ENCODE peak calls at places on chromosomes 12 and 14, in ten cellular contexts. One of them, this sample, is unnamed.

GRCh38 chr12:66550626-66551025 is 128.2 kb downstream of the GRIP1 start:
- DNase-seq in AG04450: no peak
- DNase-seq in lower lobe of right lung: no peak
- DNase-seq in cardiac muscle cell: no peak
- DNase-seq in heart right ventricle: no peak
- DNase-seq in right lobe of liver: no peak
- DNase-seq in A549: no peak
- DNase-seq in PC-3: no peak
- DNase-seq in OCI-LY7: peak
- DNase-seq in WERI-Rb-1: no peak
- DNase-seq in this sample: no peak

GRCh38 chr14:98218213-98218612 is 1053.8 kb downstream of the BCL11B start:
- DNase-seq in AG04450: no peak
- DNase-seq in lower lobe of right lung: no peak
- DNase-seq in cardiac muscle cell: no peak
- DNase-seq in heart right ventricle: no peak
- DNase-seq in right lobe of liver: no peak
- DNase-seq in A549: no peak
- DNase-seq in PC-3: no peak
- DNase-seq in OCI-LY7: no peak
- DNase-seq in WERI-Rb-1: no peak
- DNase-seq in this sample: no peak

GRCh38 chr12:104358353-104359003 is 54.9 kb downstream of the EID3 start:
- DNase-seq in AG04450: no peak
- DNase-seq in lower lobe of right lung: peak
- DNase-seq in cardiac muscle cell: peak
- DNase-seq in heart right ventricle: peak
- DNase-seq in right lobe of liver: peak
- DNase-seq in A549: no peak
- DNase-seq in PC-3: peak
- DNase-seq in OCI-LY7: peak
- DNase-seq in WERI-Rb-1: peak
- DNase-seq in this sample: peak

GRCh38 chr12:55760663-55761062 is 17.7 kb downstream of the GDF11 start:
- DNase-seq in AG04450: no peak
- DNase-seq in lower lobe of right lung: no peak
- DNase-seq in cardiac muscle cell: no peak
- DNase-seq in heart right ventricle: no peak
- DNase-seq in right lobe of liver: no peak
- DNase-seq in A549: no peak
- DNase-seq in PC-3: no peak
- DNase-seq in OCI-LY7: no peak
- DNase-seq in WERI-Rb-1: no peak
- DNase-seq in this sample: no peak

GRCh38 chr14:93959239-93960107 is 16.9 kb downstream of the ASB2 start:
- DNase-seq in AG04450: peak
- DNase-seq in lower lobe of right lung: peak
- DNase-seq in cardiac muscle cell: peak
- DNase-seq in heart right ventricle: no peak
- DNase-seq in right lobe of liver: no peak
- DNase-seq in A549: peak
- DNase-seq in PC-3: peak
- DNase-seq in OCI-LY7: peak
- DNase-seq in WERI-Rb-1: no peak
- DNase-seq in this sample: no peak

GRCh38 chr14:96568646-96569045 is 66.5 kb downstream of the PAPOLA start:
- DNase-seq in AG04450: no peak
- DNase-seq in lower lobe of right lung: no peak
- DNase-seq in cardiac muscle cell: no peak
- DNase-seq in heart right ventricle: no peak
- DNase-seq in right lobe of liver: no peak
- DNase-seq in A549: no peak
- DNase-seq in PC-3: no peak
- DNase-seq in OCI-LY7: no peak
- DNase-seq in WERI-Rb-1: no peak
- DNase-seq in this sample: no peak

GRCh38 chr12:117158096-117158495 is 32.2 kb downstream of the FBXO21 start:
- DNase-seq in AG04450: no peak
- DNase-seq in lower lobe of right lung: no peak
- DNase-seq in cardiac muscle cell: no peak
- DNase-seq in heart right ventricle: no peak
- DNase-seq in right lobe of liver: no peak
- DNase-seq in A549: no peak
- DNase-seq in PC-3: no peak
- DNase-seq in OCI-LY7: no peak
- DNase-seq in WERI-Rb-1: no peak
- DNase-seq in this sample: no peak

GRCh38 chr12:115354476-115354890 is 670.5 kb upstream of the TBX3 start:
- DNase-seq in AG04450: no peak
- DNase-seq in lower lobe of right lung: no peak
- DNase-seq in cardiac muscle cell: no peak
- DNase-seq in heart right ventricle: no peak
- DNase-seq in right lobe of liver: no peak
- DNase-seq in A549: no peak
- DNase-seq in PC-3: no peak
- DNase-seq in OCI-LY7: no peak
- DNase-seq in WERI-Rb-1: no peak
- DNase-seq in this sample: no peak

GRCh38 chr14:67952786-67953185 is 133.2 kb downstream of the RAD51B start:
- DNase-seq in AG04450: no peak
- DNase-seq in lower lobe of right lung: no peak
- DNase-seq in cardiac muscle cell: no peak
- DNase-seq in heart right ventricle: no peak
- DNase-seq in right lobe of liver: no peak
- DNase-seq in A549: no peak
- DNase-seq in PC-3: no peak
- DNase-seq in OCI-LY7: no peak
- DNase-seq in WERI-Rb-1: no peak
- DNase-seq in this sample: no peak

GRCh38 chr12:113092478-113093408 is 36.2 kb downstream of the DTX1 start:
- DNase-seq in AG04450: no peak
- DNase-seq in lower lobe of right lung: peak
- DNase-seq in cardiac muscle cell: peak
- DNase-seq in heart right ventricle: peak
- DNase-seq in right lobe of liver: no peak
- DNase-seq in A549: peak
- DNase-seq in PC-3: peak
- DNase-seq in OCI-LY7: peak
- DNase-seq in WERI-Rb-1: no peak
- DNase-seq in this sample: peak

GRCh38 chr12:75890141-75890540 is 141.4 kb downstream of the PHLDA1 start:
- DNase-seq in AG04450: no peak
- DNase-seq in lower lobe of right lung: no peak
- DNase-seq in cardiac muscle cell: no peak
- DNase-seq in heart right ventricle: no peak
- DNase-seq in right lobe of liver: no peak
- DNase-seq in A549: no peak
- DNase-seq in PC-3: no peak
- DNase-seq in OCI-LY7: no peak
- DNase-seq in WERI-Rb-1: no peak
- DNase-seq in this sample: no peak

GRCh38 chr12:58728397-58728796 is 191.9 kb downstream of the LRIG3 start:
- DNase-seq in AG04450: no peak
- DNase-seq in lower lobe of right lung: no peak
- DNase-seq in cardiac muscle cell: no peak
- DNase-seq in heart right ventricle: no peak
- DNase-seq in right lobe of liver: no peak
- DNase-seq in A549: no peak
- DNase-seq in PC-3: peak
- DNase-seq in OCI-LY7: no peak
- DNase-seq in WERI-Rb-1: no peak
- DNase-seq in this sample: no peak

GRCh38 chr12:82486524-82487235 is 128.4 kb downstream of the METTL25 start:
- DNase-seq in AG04450: no peak
- DNase-seq in lower lobe of right lung: no peak
- DNase-seq in cardiac muscle cell: peak
- DNase-seq in heart right ventricle: no peak
- DNase-seq in right lobe of liver: no peak
- DNase-seq in A549: no peak
- DNase-seq in PC-3: peak
- DNase-seq in OCI-LY7: no peak
- DNase-seq in WERI-Rb-1: no peak
- DNase-seq in this sample: no peak

GRCh38 chr14:76236172-76237130 is 84.7 kb downstream of the GPATCH2L start:
- DNase-seq in AG04450: no peak
- DNase-seq in lower lobe of right lung: no peak
- DNase-seq in cardiac muscle cell: peak
- DNase-seq in heart right ventricle: no peak
- DNase-seq in right lobe of liver: no peak
- DNase-seq in A549: no peak
- DNase-seq in PC-3: no peak
- DNase-seq in OCI-LY7: peak
- DNase-seq in WERI-Rb-1: no peak
- DNase-seq in this sample: no peak

GRCh38 chr12:76255692-76256091 is 92.5 kb downstream of the BBS10 start:
- DNase-seq in AG04450: no peak
- DNase-seq in lower lobe of right lung: no peak
- DNase-seq in cardiac muscle cell: no peak
- DNase-seq in heart right ventricle: no peak
- DNase-seq in right lobe of liver: no peak
- DNase-seq in A549: no peak
- DNase-seq in PC-3: no peak
- DNase-seq in OCI-LY7: no peak
- DNase-seq in WERI-Rb-1: no peak
- DNase-seq in this sample: no peak

GRCh38 chr12:57476162-57476992 is 3.3 kb downstream of the ARHGAP9 start:
- DNase-seq in AG04450: no peak
- DNase-seq in lower lobe of right lung: peak
- DNase-seq in cardiac muscle cell: no peak
- DNase-seq in heart right ventricle: no peak
- DNase-seq in right lobe of liver: no peak
- DNase-seq in A549: no peak
- DNase-seq in PC-3: no peak
- DNase-seq in OCI-LY7: peak
- DNase-seq in WERI-Rb-1: no peak
- DNase-seq in this sample: no peak

GRCh38 chr14:102883028-102883953 is 39.2 kb upstream of the AMN start:
- DNase-seq in AG04450: no peak
- DNase-seq in lower lobe of right lung: no peak
- DNase-seq in cardiac muscle cell: no peak
- DNase-seq in heart right ventricle: no peak
- DNase-seq in right lobe of liver: no peak
- DNase-seq in A549: no peak
- DNase-seq in PC-3: no peak
- DNase-seq in OCI-LY7: no peak
- DNase-seq in WERI-Rb-1: no peak
- DNase-seq in this sample: no peak

GRCh38 chr14:67187210-67187609 is 2.0 kb upstream of the GARIN2 start:
- DNase-seq in AG04450: no peak
- DNase-seq in lower lobe of right lung: no peak
- DNase-seq in cardiac muscle cell: peak
- DNase-seq in heart right ventricle: no peak
- DNase-seq in right lobe of liver: no peak
- DNase-seq in A549: peak
- DNase-seq in PC-3: peak
- DNase-seq in OCI-LY7: no peak
- DNase-seq in WERI-Rb-1: no peak
- DNase-seq in this sample: no peak

DNA sequence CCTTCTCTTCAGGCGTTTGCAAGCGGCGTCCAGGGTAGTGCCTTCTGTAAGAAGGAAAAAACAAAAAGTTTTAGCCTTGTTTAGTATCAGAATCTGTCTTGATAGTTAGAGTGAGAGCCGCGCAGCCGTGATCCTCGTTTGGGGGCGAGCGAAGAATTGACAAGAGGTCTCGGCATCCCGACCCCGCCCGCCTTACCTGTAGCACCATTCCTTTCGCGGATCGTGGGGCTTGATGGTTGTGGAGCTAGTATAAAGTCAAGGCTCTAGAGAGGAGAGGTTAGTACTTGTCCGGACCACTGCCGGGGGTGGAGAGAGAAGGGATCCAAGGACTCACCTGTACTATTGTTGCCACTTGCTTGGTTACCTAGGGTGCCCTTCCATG is 494 bp downstream of the TMTC3 start:
- DNase-seq in AG04450: no peak
- DNase-seq in lower lobe of right lung: peak
- DNase-seq in cardiac muscle cell: no peak
- DNase-seq in heart right ventricle: peak
- DNase-seq in right lobe of liver: peak
- DNase-seq in A549: no peak
- DNase-seq in PC-3: peak
- DNase-seq in OCI-LY7: peak
- DNase-seq in WERI-Rb-1: peak
- DNase-seq in this sample: no peak
- H3K27ac ChIP-seq in AG04450: no peak
- H3K27ac ChIP-seq in lower lobe of right lung: peak
- H3K27ac ChIP-seq in cardiac muscle cell: peak
- H3K27ac ChIP-seq in heart right ventricle: peak
- H3K27ac ChIP-seq in right lobe of liver: peak
- H3K27ac ChIP-seq in A549: peak
- H3K27ac ChIP-seq in PC-3: peak
- H3K27ac ChIP-seq in OCI-LY7: peak
- H3K27ac ChIP-seq in WERI-Rb-1: peak
- H3K27ac ChIP-seq in this sample: peak

DNA sequence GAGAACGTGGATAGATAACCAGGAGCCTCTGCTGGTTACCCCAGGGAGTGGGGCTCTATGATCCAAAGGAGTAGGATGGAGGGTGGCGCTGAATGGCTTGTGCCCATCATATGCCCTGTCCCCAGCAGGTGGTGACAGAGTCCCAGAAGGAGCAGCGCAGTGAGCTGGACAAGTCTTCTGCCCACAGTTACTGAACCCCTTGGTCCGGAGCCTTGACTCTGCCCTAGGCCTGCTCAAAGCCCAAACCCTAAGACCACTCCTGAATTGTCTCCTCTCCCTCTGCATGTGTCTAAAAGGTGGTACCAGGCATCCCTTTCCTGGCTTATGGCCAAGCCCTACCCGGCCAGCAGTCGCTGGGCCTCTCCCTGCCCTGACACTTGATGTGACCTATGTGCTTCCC is 3.2 kb downstream of the PRPH start:
- DNase-seq in AG04450: no peak
- DNase-seq in lower lobe of right lung: no peak
- DNase-seq in cardiac muscle cell: no peak
- DNase-seq in heart right ventricle: no peak
- DNase-seq in right lobe of liver: no peak
- DNase-seq in A549: no peak
- DNase-seq in PC-3: peak
- DNase-seq in OCI-LY7: no peak
- DNase-seq in WERI-Rb-1: no peak
- DNase-seq in this sample: peak
- TF ChIP-seq CTCF in AG04450: no peak
- TF ChIP-seq CTCF in lower lobe of right lung: no peak
- TF ChIP-seq CTCF in cardiac muscle cell: no peak
- TF ChIP-seq CTCF in heart right ventricle: no peak
- TF ChIP-seq CTCF in right lobe of liver: peak
- TF ChIP-seq CTCF in A549: peak
- TF ChIP-seq CTCF in PC-3: peak
- TF ChIP-seq CTCF in OCI-LY7: peak
- TF ChIP-seq CTCF in WERI-Rb-1: peak
- TF ChIP-seq CTCF in this sample: no peak

GRCh38 chr14:21993837-21994236 is 320.2 kb upstream of the OR4E1 start:
- DNase-seq in AG04450: no peak
- DNase-seq in lower lobe of right lung: no peak
- DNase-seq in cardiac muscle cell: no peak
- DNase-seq in heart right ventricle: no peak
- DNase-seq in right lobe of liver: no peak
- DNase-seq in A549: no peak
- DNase-seq in PC-3: no peak
- DNase-seq in OCI-LY7: no peak
- DNase-seq in WERI-Rb-1: no peak
- DNase-seq in this sample: no peak
- H3K27ac ChIP-seq in AG04450: no peak
- H3K27ac ChIP-seq in lower lobe of right lung: no peak
- H3K27ac ChIP-seq in cardiac muscle cell: no peak
- H3K27ac ChIP-seq in heart right ventricle: no peak
- H3K27ac ChIP-seq in right lobe of liver: no peak
- H3K27ac ChIP-seq in A549: peak
- H3K27ac ChIP-seq in PC-3: no peak
- H3K27ac ChIP-seq in OCI-LY7: no peak
- H3K27ac ChIP-seq in WERI-Rb-1: no peak
- H3K27ac ChIP-seq in this sample: no peak

GRCh38 chr12:130333341-130333740 is 4.3 kb upstream of the PIWIL1 start:
- DNase-seq in AG04450: no peak
- DNase-seq in lower lobe of right lung: no peak
- DNase-seq in cardiac muscle cell: no peak
- DNase-seq in heart right ventricle: no peak
- DNase-seq in right lobe of liver: no peak
- DNase-seq in A549: no peak
- DNase-seq in PC-3: no peak
- DNase-seq in OCI-LY7: no peak
- DNase-seq in WERI-Rb-1: no peak
- DNase-seq in this sample: no peak
- TF ChIP-seq CTCF in AG04450: no peak
- TF ChIP-seq CTCF in lower lobe of right lung: no peak
- TF ChIP-seq CTCF in cardiac muscle cell: no peak
- TF ChIP-seq CTCF in heart right ventricle: no peak
- TF ChIP-seq CTCF in right lobe of liver: no peak
- TF ChIP-seq CTCF in A549: no peak
- TF ChIP-seq CTCF in PC-3: no peak
- TF ChIP-seq CTCF in OCI-LY7: peak
- TF ChIP-seq CTCF in WERI-Rb-1: peak
- TF ChIP-seq CTCF in this sample: no peak